ENCODE peak calls at places on chromosomes 4 and X, in nine cellular contexts. Z is EL; J is MCF 10A; B is activated CD4-positive, alpha-beta T cell treated with anti-CD3 and anti-CD28 coated beads, Interleukin-2, amount 10 ng/mL, durations not matched to agents 7 days and 5 days; F is lung microvascular endothelial cell; H is fibroblast of mammary gland; D is pancreas; T is NCI-H2171 treated with DMSO at 0.1 percent for 48 hours; P is glutamatergic neuron. O is an unnamed sample.

GRCh38 chr4:183812567-183812966 is 92.5 kb upstream of the STOX2 start:
- DNase-seq in Z (no peak), J (no peak), B (no peak), F (no peak), H (no peak), D (no peak), T (no peak), P (no peak), O (no peak)

GRCh38 chr4:176274441-176274840 is 5.4 kb upstream of the ASB5 start:
- DNase-seq in Z (peak; percentile 73), J (peak; percentile 65), B (no peak), F (no peak), H (peak; percentile 84), D (no peak), T (no peak), P (no peak), O (no peak)

GRCh38 chrX:150508461-150509367 is 59.7 kb upstream of the MTM1 start:
- DNase-seq in Z (no peak), J (no peak), B (no peak), F (peak; percentile 60), H (peak; percentile 28), D (peak; percentile 85), T (no peak), P (no peak), O (peak; percentile 61)

GRCh38 chr4:113114884-113115283 is 65.4 kb downstream of the ANK2 start:
- DNase-seq in Z (no peak), J (no peak), B (no peak), F (no peak), H (no peak), D (no peak), T (peak; percentile 57), P (no peak), O (no peak)

GRCh38 chrX:10326578-10326977 is 169.8 kb downstream of the CLCN4 start:
- DNase-seq in Z (peak; percentile 36), J (peak; percentile 53), B (no peak), F (peak; percentile 0), H (peak; percentile 68), D (no peak), T (peak; percentile 1), P (no peak), O (peak; percentile 1)

GRCh38 chr4:126701756-126702155 is 931.0 kb upstream of the INTU start:
- DNase-seq in Z (peak; percentile 46), J (peak; percentile 59), B (no peak), F (no peak), H (peak; percentile 84), D (no peak), T (no peak), P (no peak), O (no peak)

GRCh38 chrX:526295-527224 is 104.0 kb upstream of the SHOX start:
- DNase-seq in Z (no peak), J (no peak), B (no peak), F (no peak), H (no peak), D (no peak), T (no peak), P (no peak), O (no peak)

GRCh38 chr4:7799306-7799705 is 140.4 kb downstream of the AFAP1 start:
- DNase-seq in Z (no peak), J (no peak), B (no peak), F (no peak), H (no peak), D (no peak), T (no peak), P (no peak), O (no peak)

GRCh38 chr4:152674359-152674758 is 5.4 kb downstream of the TMEM154 start:
- DNase-seq in Z (no peak), J (no peak), B (no peak), F (no peak), H (no peak), D (no peak), T (no peak), P (no peak), O (no peak)

GRCh38 chr4:155822572-155822971 is 43.5 kb downstream of the ASIC5 start:
- DNase-seq in Z (no peak), J (no peak), B (no peak), F (no peak), H (no peak), D (no peak), T (no peak), P (no peak), O (no peak)

GRCh38 chr4:109072595-109072994 is 229.9 kb downstream of the COL25A1 start:
- DNase-seq in Z (peak; percentile 71), J (peak; percentile 94), B (no peak), F (no peak), H (peak; percentile 95), D (no peak), T (no peak), P (no peak), O (no peak)

GRCh38 chr4:75990129-75990528 is 616 bp downstream of the SDAD1 start:
- DNase-seq in Z (no peak), J (peak; percentile 4), B (no peak), F (peak; percentile 36), H (peak; percentile 55), D (no peak), T (no peak), P (no peak), O (peak; percentile 42)

GRCh38 chr4:138835833-138836521 is 179.6 kb upstream of the NOCT start:
- DNase-seq in Z (peak; percentile 14), J (peak; percentile 80), B (no peak), F (peak; percentile 30), H (peak; percentile 50), D (peak; percentile 26), T (peak; percentile 9), P (no peak), O (peak; percentile 15)

GRCh38 chr4:6641971-6642320 is 1.5 kb downstream of the MRFAP1 start:
- DNase-seq in Z (no peak), J (peak; percentile 4), B (no peak), F (peak; percentile 39), H (no peak), D (no peak), T (no peak), P (no peak), O (no peak)

GRCh38 chr4:72152731-72153130 is 120.9 kb downstream of the NPFFR2 start:
- DNase-seq in Z (no peak), J (no peak), B (no peak), F (no peak), H (no peak), D (no peak), T (no peak), P (no peak), O (no peak)

GRCh38 chrX:154019633-154020499 is at the start of gene IRAK1:
- DNase-seq in Z (peak; percentile 61), J (peak; percentile 57), B (peak; percentile 49), F (peak; percentile 69), H (peak; percentile 52), D (peak; percentile 70), T (peak; percentile 31), P (peak; percentile 41), O (peak; percentile 37)

GRCh38 chr4:19983072-19983471 is 268.6 kb upstream of the SLIT2 start:
- DNase-seq in Z (peak; percentile 94), J (peak; percentile 6), B (no peak), F (peak; percentile 95), H (peak; percentile 95), D (no peak), T (no peak), P (no peak), O (peak; percentile 90)

GRCh38 chr4:14669418-14669817 is 332.9 kb upstream of the CPEB2 start:
- DNase-seq in Z (no peak), J (no peak), B (no peak), F (no peak), H (no peak), D (no peak), T (no peak), P (no peak), O (no peak)